ENCODE peak calls at places on chromosomes 2 and 18, in six cellular contexts. Z, X, C, L, V and I are unnamed samples.

GRCh38 chr18:44733069-44733753 is 52.5 kb downstream of the SETBP1 start:
- DNase-seq in V (no peak), X (no peak), L (no peak), Z (no peak), C (no peak), I (no peak)

GRCh38 chr2:150222317-150222716 is 265.1 kb downstream of the RND3 start:
- DNase-seq in V (no peak), L (no peak), X (no peak), C (no peak), Z (no peak), I (no peak)

GRCh38 chr2:20637147-20637546 is 13.8 kb downstream of the HS1BP3 start:
- DNase-seq in C (no peak), L (no peak), X (no peak), V (no peak), Z (no peak), I (no peak)

GRCh38 chr2:129775941-129776653 is 203.4 kb upstream of the RAB6C start:
- DNase-seq in C (no peak), X (no peak), Z (no peak), L (no peak), V (no peak), I (no peak)

GRCh38 chr18:2917255-2918047 is 70.6 kb downstream of the EMILIN2 start:
- DNase-seq in V (no peak), C (no peak), L (no peak), X (no peak), Z (no peak), I (no peak)

GRCh38 chr2:72897785-72898184 is 10.6 kb downstream of the SPR start:
- DNase-seq in X (no peak), C (no peak), L (no peak), V (no peak), Z (no peak), I (no peak)

GRCh38 chr2:167756427-167756826 is 491.0 kb downstream of the STK39 start:
- DNase-seq in X (no peak), L (no peak), V (peak), Z (no peak), C (no peak), I (no peak)

GRCh38 chr18:55100817-55101457 is 141.7 kb upstream of the CCDC68 start:
- DNase-seq in V (no peak), X (no peak), C (no peak), Z (no peak), L (no peak), I (no peak)

GRCh38 chr2:207711750-207712487 is 479 bp downstream of the CCNYL1 start:
- DNase-seq in X (peak), V (no peak), Z (no peak), C (peak), L (no peak), I (peak)

GRCh38 chr2:151637284-151637781 is 96.9 kb downstream of the NEB start:
- DNase-seq in X (no peak), C (no peak), Z (peak), L (no peak), V (no peak), I (no peak)

GRCh38 chr2:184756161-184756560 is 157.8 kb downstream of the ZNF804A start:
- DNase-seq in V (no peak), C (no peak), Z (no peak), L (no peak), X (no peak), I (no peak)

GRCh38 chr18:62788891-62789290 is 73.5 kb downstream of the PHLPP1 start:
- DNase-seq in V (no peak), X (no peak), L (no peak), C (no peak), Z (no peak), I (no peak)

GRCh38 chr2:68653538-68653982 is 10.2 kb downstream of the PROKR1 start:
- DNase-seq in C (peak), Z (peak), X (peak), V (no peak), L (no peak), I (peak)

GRCh38 chr2:86695053-86695691 is 24.9 kb upstream of the RMND5A start:
- DNase-seq in L (no peak), X (no peak), V (peak), C (no peak), Z (no peak), I (no peak)

DNA sequence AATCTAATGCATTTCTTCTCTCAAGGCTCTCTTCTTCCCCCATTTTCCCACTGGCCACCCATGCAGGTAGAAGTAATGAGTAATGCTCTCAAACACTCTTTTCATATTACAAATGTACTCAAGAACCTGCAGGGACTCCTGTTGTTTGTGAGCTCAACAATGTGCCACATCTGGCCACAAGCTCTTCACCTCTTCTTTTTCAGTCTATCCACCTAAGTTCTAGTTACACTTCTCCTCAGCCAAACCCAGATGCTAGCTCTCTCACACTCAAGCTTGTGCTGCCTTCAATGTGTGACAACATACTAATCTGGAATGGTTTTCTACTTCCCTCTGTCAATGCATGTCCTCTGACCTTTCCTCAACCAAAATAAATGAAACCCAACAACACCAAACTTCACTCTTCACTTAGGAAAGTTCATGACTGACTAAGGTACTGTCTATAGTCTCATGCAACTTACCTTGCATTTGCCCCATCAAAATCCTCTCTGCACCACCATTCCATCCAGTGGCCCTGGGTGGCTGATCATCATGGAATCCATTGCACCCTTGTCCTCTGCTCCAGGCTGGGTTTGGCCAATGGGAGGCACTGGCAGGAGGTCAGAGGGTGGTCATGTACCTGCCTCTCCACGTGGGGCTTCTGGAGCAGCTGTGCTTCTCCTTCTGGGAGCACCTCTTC is 5.3 kb upstream of the IL18R1 start:
- DNase-seq in Z (no peak), X (no peak), L (no peak), V (no peak), C (no peak), I (no peak)
- TF ChIP-seq POLR2AphosphoS5 in Z (no peak), X (no peak), L (no peak), V (no peak), C (no peak), I (no peak)

DNA sequence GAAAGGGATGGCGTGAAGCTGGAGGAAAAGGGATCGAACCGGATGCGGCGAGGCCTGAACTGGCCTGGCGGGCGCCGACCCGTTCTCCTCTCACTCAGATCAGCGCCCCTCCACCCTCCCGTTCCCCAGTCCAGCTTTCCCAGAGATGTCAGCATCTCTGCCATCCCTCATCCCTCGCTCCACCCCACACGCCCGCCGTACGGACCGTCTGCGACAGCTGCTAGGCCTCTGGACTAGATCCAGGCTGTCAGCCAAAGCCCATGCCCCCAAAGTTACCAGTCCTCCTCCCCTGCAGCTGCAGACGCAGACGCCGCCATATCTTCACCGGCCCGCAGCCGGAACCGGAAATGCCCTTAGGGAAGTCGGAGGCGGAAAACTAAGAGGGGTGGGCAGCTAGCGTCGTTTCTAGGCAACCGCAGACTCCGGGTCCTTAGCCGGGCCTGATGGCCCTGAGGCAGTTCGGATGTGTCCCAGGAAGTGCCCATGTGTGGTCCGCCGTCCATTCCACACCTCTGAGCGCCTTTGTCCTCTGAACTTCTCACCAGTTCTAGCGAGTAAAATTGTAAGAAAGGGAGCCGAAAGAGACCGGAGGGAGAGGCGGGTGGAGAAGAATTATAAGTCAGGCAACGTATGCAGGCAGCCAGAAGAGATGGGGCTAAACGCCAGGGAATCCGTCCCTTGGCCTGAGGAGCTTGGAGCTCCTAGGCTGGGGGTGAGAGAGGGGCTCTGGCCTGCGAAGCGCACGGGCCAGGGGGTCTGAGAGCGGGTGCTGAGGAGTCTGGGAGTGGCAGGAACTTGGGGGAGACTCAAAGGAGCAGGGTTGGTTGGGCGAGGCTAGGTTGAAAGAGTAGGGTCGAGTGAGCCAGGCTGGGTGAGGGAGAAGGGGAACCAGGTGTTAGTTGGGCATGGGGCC is at the start of the genes RNF25 and STK36:
- DNase-seq in C (peak), Z (peak), V (peak), L (peak), X (peak), I (peak)
- TF ChIP-seq POLR2A in C (peak), Z (peak), V (peak), L (peak), X (peak), I (peak)

GRCh38 chr2:217477583-217477982 is 525.2 kb downstream of the TNS1 start:
- DNase-seq in L (no peak), X (no peak), V (no peak), C (no peak), Z (no peak), I (no peak)
- TF ChIP-seq TAF1 in L (no peak), X (no peak), V (no peak), C (no peak), Z (no peak), I (no peak)

GRCh38 chr2:111675419-111676194 is 208.4 kb downstream of the ANAPC1 start:
- DNase-seq in X (no peak), C (no peak), V (no peak), Z (no peak), L (no peak), I (no peak)
- TF ChIP-seq POLR2AphosphoS5 in X (no peak), C (no peak), V (no peak), Z (no peak), L (no peak), I (no peak)